ENCODE peak calls at places on chromosomes 4 and X, in nine cellular contexts. T is Jurkat, Clone E6-1; N is HTR-8/SVneo; Y is skeletal muscle cell; P is retinal pigment epithelial cell; E is Peyer's patch; A is SK-MEL-5; H is brain pericyte; F is stimulated activated CD4-positive, alpha-beta T cell treated with anti-CD3 and anti-CD28 coated beads, Interleukin-15, amount 100 ng/mL, for 1 hour. O is an unnamed sample.

GRCh38 chr4:56388311-56388710 is 1.0 kb upstream of the AASDH start:
- DNase-seq in T (no peak), N (no peak), Y (no peak), P (no peak), E (no peak), A (no peak), H (no peak), F (no peak), O (no peak)

GRCh38 chr4:64495948-64496347 is 86.7 kb upstream of the TECRL start:
- DNase-seq in T (no peak), N (no peak), Y (no peak), P (no peak), E (no peak), A (no peak), H (no peak), F (no peak), O (no peak)

GRCh38 chr4:79292008-79292407 is 33.9 kb downstream of the NAA11 start:
- DNase-seq in T (no peak), N (no peak), Y (no peak), P (no peak), E (no peak), A (no peak), H (no peak), F (no peak), O (no peak)

GRCh38 chrX:155001873-155002272 is 20.6 kb downstream of the F8 start:
- DNase-seq in T (no peak), N (no peak), Y (no peak), P (no peak), E (no peak), A (no peak), H (no peak), F (no peak), O (no peak)

GRCh38 chrX:69503835-69504625 is at the start of gene NALF2:
- DNase-seq in T (no peak), N (peak; percentile 9), Y (peak; percentile 2), P (peak; percentile 4), E (peak; percentile 57), A (peak; percentile 61), H (no peak), F (no peak), O (no peak)

GRCh38 chr4:138558886-138559285 is 316.7 kb upstream of the SLC7A11 start:
- DNase-seq in T (no peak), N (no peak), Y (no peak), P (no peak), E (no peak), A (no peak), H (no peak), F (no peak), O (no peak)

GRCh38 chrX:74931214-74931613 is 6.0 kb upstream of the NEXMIF start:
- DNase-seq in T (peak; percentile 93), N (no peak), Y (no peak), P (no peak), E (no peak), A (no peak), H (no peak), F (no peak), O (no peak)

GRCh38 chr4:175651701-175652100 is 160.4 kb downstream of the GPM6A start:
- DNase-seq in T (no peak), N (no peak), Y (no peak), P (no peak), E (no peak), A (no peak), H (no peak), F (no peak), O (no peak)

GRCh38 chr4:53885668-53886067 is 178.7 kb downstream of the CHIC2 start:
- DNase-seq in T (no peak), N (no peak), Y (no peak), P (no peak), E (no peak), A (no peak), H (no peak), F (no peak), O (no peak)

GRCh38 chrX:123219916-123220315 is 35.8 kb downstream of the GRIA3 start:
- DNase-seq in T (no peak), N (no peak), Y (no peak), P (peak; percentile 14), E (no peak), A (peak; percentile 53), H (no peak), F (no peak), O (no peak)

GRCh38 chr4:104421576-104421975 is 73.1 kb downstream of the CXXC4 start:
- DNase-seq in T (no peak), N (no peak), Y (peak; percentile 13), P (no peak), E (no peak), A (no peak), H (no peak), F (no peak), O (no peak)

GRCh38 chr4:174365018-174365587 is 81.4 kb downstream of the CEP44 start:
- DNase-seq in T (peak; percentile 36), N (peak; percentile 9), Y (no peak), P (no peak), E (no peak), A (peak; percentile 70), H (no peak), F (no peak), O (no peak)

GRCh38 chrX:71619193-71619592 is 882 bp upstream of the CXCR3 start:
- DNase-seq in T (no peak), N (no peak), Y (no peak), P (no peak), E (no peak), A (no peak), H (no peak), F (peak; percentile 26), O (no peak)

GRCh38 chr4:182969651-182970279 is 52.6 kb upstream of the DCTD start:
- DNase-seq in T (no peak), N (no peak), Y (no peak), P (no peak), E (no peak), A (no peak), H (no peak), F (no peak), O (no peak)

GRCh38 chrX:20364238-20364637 is 97.5 kb upstream of the RPS6KA3 start:
- DNase-seq in T (no peak), N (no peak), Y (no peak), P (no peak), E (no peak), A (no peak), H (no peak), F (no peak), O (no peak)

GRCh38 chr4:106266201-106266600 is 49.8 kb downstream of the TBCK start:
- DNase-seq in T (peak; percentile 44), N (peak; percentile 3), Y (no peak), P (no peak), E (no peak), A (peak; percentile 68), H (peak; percentile 46), F (no peak), O (no peak)

GRCh38 chr4:118994030-118994429 is 105.4 kb downstream of the SYNPO2 start:
- DNase-seq in T (no peak), N (no peak), Y (peak; percentile 20), P (no peak), E (no peak), A (no peak), H (no peak), F (no peak), O (no peak)

O was measured in cortex of kidney.